ENCODE peak calls at places on chromosomes 12 and 14, in eight cellular contexts. N, Q, U, F, W, A, K and J are unnamed samples.

GRCh38 chr12:38915783-38916182 is 10.4 kb upstream of the CPNE8 start:
- DNase-seq in N (no peak), Q (no peak), U (no peak), F (no peak), W (no peak), A (no peak), K (no peak), J (no peak)

GRCh38 chr14:99758915-99759545 is 34.2 kb upstream of the EML1 start:
- DNase-seq in N (no peak), Q (no peak), U (no peak), F (no peak), W (peak; percentile 35), A (no peak), K (no peak), J (no peak)

GRCh38 chr12:49292729-49293055 is 2.3 kb upstream of the PRPH start:
- DNase-seq in N (no peak), Q (no peak), U (no peak), F (no peak), W (no peak), A (no peak), K (no peak), J (no peak)

GRCh38 chr14:61281186-61281676 is at the start of gene TMEM30B:
- DNase-seq in N (peak; percentile 97), Q (peak; percentile 17), U (peak; percentile 54), F (peak; percentile 95), W (no peak), A (no peak), K (no peak), J (no peak)

GRCh38 chr14:60485600-60486251 is at the start of gene C14orf39:
- DNase-seq in N (peak; percentile 46), Q (no peak), U (no peak), F (no peak), W (no peak), A (no peak), K (no peak), J (no peak)

GRCh38 chr12:31018106-31018890 is 55.4 kb upstream of the DDX11 start:
- DNase-seq in N (no peak), Q (no peak), U (no peak), F (no peak), W (no peak), A (no peak), K (no peak), J (no peak)

GRCh38 chr12:132824053-132824452 is 4.6 kb downstream of the GOLGA3 start:
- DNase-seq in N (peak; percentile 80), Q (no peak), U (no peak), F (no peak), W (no peak), A (no peak), K (no peak), J (no peak)

GRCh38 chr14:91140672-91141071 is 26.8 kb downstream of the DGLUCY start:
- DNase-seq in N (peak; percentile 79), Q (no peak), U (no peak), F (peak; percentile 50), W (no peak), A (peak; percentile 39), K (peak; percentile 61), J (no peak)

GRCh38 chr14:25358330-25358729 is 308.4 kb upstream of the STXBP6 start:
- DNase-seq in N (no peak), Q (no peak), U (no peak), F (peak; percentile 50), W (no peak), A (no peak), K (no peak), J (no peak)

GRCh38 chr14:24891987-24892729 is 157.8 kb downstream of the STXBP6 start:
- DNase-seq in N (no peak), Q (no peak), U (no peak), F (no peak), W (no peak), A (no peak), K (no peak), J (no peak)

GRCh38 chr14:54567634-54568561 is 970 bp downstream of the SAMD4A start:
- DNase-seq in N (peak; percentile 48), Q (peak; percentile 20), U (peak; percentile 20), F (peak; percentile 51), W (peak; percentile 70), A (peak; percentile 46), K (peak; percentile 73), J (peak; percentile 43)

GRCh38 chr12:109737631-109738030 is 24.0 kb downstream of the FAM222A start:
- DNase-seq in N (no peak), Q (no peak), U (no peak), F (no peak), W (peak; percentile 15), A (no peak), K (no peak), J (no peak)